ENCODE peak calls at places on chromosomes 2 and 18, in five cellular contexts. A is A549, L is IMR-90, C is SK-N-SH, T is heart right ventricle. W is an unnamed sample. For H3K4me1, the result is how much of the 10 kb centered on the place peaks cover.

GRCh38 chr2:148273158-148273691 is 252.3 kb downstream of the MBD5 start:
- DNase-seq in A (peak), C (no peak), L (peak), T (no peak), W (no peak)

GRCh38 chr2:133193544-133193943 is 374.7 kb downstream of the NCKAP5 start:
- DNase-seq in C (no peak), T (no peak), A (no peak), L (no peak), W (no peak)

GRCh38 chr2:183604065-183604464 is 479.8 kb downstream of the NUP35 start:
- DNase-seq in L (no peak), C (no peak), A (no peak), T (no peak), W (no peak)

GRCh38 chr2:8358179-8358578 is 323.7 kb upstream of the ID2 start:
- DNase-seq in A (no peak), T (no peak), C (no peak), L (no peak), W (no peak)

GRCh38 chr2:36413218-36413617 is 57.6 kb downstream of the CRIM1 start:
- DNase-seq in A (no peak), L (peak), T (peak), C (no peak), W (no peak)

GRCh38 chr18:9838144-9838877 is 47.5 kb upstream of the TXNDC2 start:
- DNase-seq in L (no peak), A (peak), T (peak), C (no peak), W (no peak)

GRCh38 chr18:54923339-54923956 is 35.8 kb downstream of the CCDC68 start:
- DNase-seq in T (no peak), C (no peak), L (no peak), A (no peak), W (no peak)

GRCh38 chr2:181364492-181365175 is 92.6 kb upstream of the ITGA4 start:
- DNase-seq in A (no peak), C (no peak), T (no peak), L (no peak), W (no peak)

GRCh38 chr2:177784449-177784845 is 288.1 kb downstream of the PDE11A start:
- DNase-seq in A (no peak), L (peak), C (no peak), T (no peak), W (no peak)

GRCh38 chr2:40372586-40372985 is 79.3 kb downstream of the SLC8A1 start:
- DNase-seq in A (no peak), C (no peak), T (no peak), L (peak), W (no peak)

GRCh38 chr2:119836455-119837142 is 76.9 kb downstream of the PTPN4 start:
- DNase-seq in A (no peak), L (no peak), T (no peak), C (peak), W (no peak)

GRCh38 chr2:101230541-101230993 is 22.1 kb upstream of the CNOT11 start:
- DNase-seq in T (no peak), C (no peak), L (peak), A (no peak), W (no peak)

GRCh38 chr2:150601280-150602038 is 114.0 kb upstream of the RND3 start:
- DNase-seq in L (peak), A (peak), C (no peak), T (no peak), W (no peak)

GRCh38 chr2:68357608-68358337 is 7.3 kb upstream of the PLEK start:
- DNase-seq in L (peak), A (peak), C (peak), T (peak), W (peak)

GRCh38 chr2:119517433-119517832 is 6.8 kb downstream of the SCTR start:
- DNase-seq in T (peak), C (peak), L (peak), A (peak), W (peak)

GRCh38 chr18:5175378-5175777 is 21.7 kb downstream of the AKAIN1 start:
- DNase-seq in A (no peak), T (no peak), C (no peak), L (no peak), W (no peak)

GRCh38 chr2:44964704-44965343 is 23.3 kb downstream of the SIX3 start:
- DNase-seq in A (no peak), L (no peak), T (no peak), C (peak), W (no peak)

GRCh38 chr2:157404363-157404762 is 39.5 kb downstream of the CYTIP start:
- DNase-seq in T (no peak), A (no peak), C (no peak), L (no peak), W (no peak)

GRCh38 chr2:181106789-181107418 is 126.5 kb downstream of the UBE2E3 start:
- DNase-seq in L (peak), A (peak), T (no peak), C (no peak), W (no peak)

GRCh38 chr2:209943776-209944175 is 58.7 kb upstream of the RPE start:
- DNase-seq in A (no peak), C (no peak), L (no peak), T (no peak), W (no peak)

GRCh38 chr2:33064349-33064801 is 117.6 kb downstream of the LTBP1 start:
- DNase-seq in T (no peak), C (no peak), A (no peak), L (no peak), W (no peak)

GRCh38 chr2:130949954-130950353 is 113.2 kb downstream of the ARHGEF4 start:
- DNase-seq in L (no peak), C (no peak), T (no peak), A (no peak), W (no peak)

GRCh38 chr2:1599301-1600085 is 144.8 kb downstream of the PXDN start:
- DNase-seq in T (no peak), C (no peak), A (no peak), L (no peak), W (no peak)

GRCh38 chr2:24731040-24731439 is 62.2 kb downstream of the PTRHD1 start:
- DNase-seq in L (no peak), C (no peak), A (no peak), T (no peak), W (no peak)

GRCh38 chr18:28002841-28003240 is 174.1 kb downstream of the CDH2 start:
- DNase-seq in A (no peak), C (no peak), L (no peak), T (no peak), W (no peak)

GRCh38 chr2:1705557-1706076 is 38.7 kb downstream of the PXDN start:
- DNase-seq in T (no peak), L (no peak), A (no peak), C (no peak), W (no peak)

GRCh38 chr2:106193491-106193976 is 567 bp downstream of the UXS1 start:
- DNase-seq in C (peak), A (no peak), T (peak), L (no peak), W (peak)

GRCh38 chr18:44679056-44679911 is 1.4 kb upstream of the SETBP1 start:
- DNase-seq in T (peak), C (peak), A (peak), L (peak), W (peak)

GRCh38 chr2:10061221-10061925 is 18.0 kb downstream of the KLF11 start:
- DNase-seq in T (no peak), C (no peak), A (no peak), L (no peak), W (no peak)

GRCh38 chr18:52395146-52395852 is 55.3 kb downstream of the DCC start:
- DNase-seq in L (no peak), C (no peak), A (no peak), T (no peak), W (no peak)

GRCh38 chr2:97693476-97693875 is 19.9 kb upstream of the ZAP70 start:
- DNase-seq in C (no peak), L (peak), T (no peak), A (no peak), W (no peak)

GRCh38 chr2:65071499-65072180 is 15.4 kb downstream of the CEP68 start:
- DNase-seq in L (no peak), T (no peak), C (peak), A (peak), W (no peak)

GRCh38 chr2:3739313-3739712 is 35.9 kb downstream of the DCDC2C start:
- DNase-seq in C (no peak), A (no peak), T (no peak), L (no peak), W (no peak)

GRCh38 chr2:70696142-70696541 is 71.9 kb downstream of the ADD2 start:
- DNase-seq in A (no peak), C (no peak), T (no peak), L (no peak), W (no peak)

GRCh38 chr2:94871226-94872087 is at the start of gene TEKT4:
- DNase-seq in T (no peak), A (peak), L (no peak), C (peak), W (peak)

GRCh38 chr2:119389615-119390306 is 23.0 kb downstream of the DBI start:
- DNase-seq in C (no peak), T (peak), L (peak), A (no peak), W (peak)

DNA sequence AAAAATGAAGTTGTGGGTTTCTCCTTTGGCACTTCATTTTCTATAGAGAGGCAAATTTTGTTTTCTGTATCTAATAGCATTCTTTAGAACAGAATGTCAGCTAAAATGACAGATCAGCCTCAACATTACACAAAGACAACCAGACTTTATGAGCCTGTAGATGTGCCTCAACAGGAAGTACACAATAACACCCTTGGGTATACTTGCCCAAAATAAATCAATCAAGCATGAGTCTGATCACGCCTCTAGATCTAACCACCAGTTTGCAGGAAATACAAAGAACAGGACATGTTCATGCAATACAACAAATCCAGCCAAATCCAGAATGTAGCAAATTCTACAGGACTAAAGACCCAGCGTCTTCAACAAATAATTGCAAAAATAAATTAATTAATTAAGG is 11.2 kb upstream of the DAPL1 start:
- DNase-seq in C (no peak), T (no peak), L (no peak), A (no peak), W (no peak)
- H3K4me3 ChIP-seq in C (no peak), T (no peak), L (no peak), A (no peak), W (no peak)

GRCh38 chr2:127650041-127650784 is 4.3 kb downstream of the GPR17 start:
- DNase-seq in C (no peak), T (no peak), A (no peak), L (no peak), W (no peak)
- H3K4me1 ChIP-seq in C (under half), T (half or more), A (under half), L (under half), W (under half)

DNA sequence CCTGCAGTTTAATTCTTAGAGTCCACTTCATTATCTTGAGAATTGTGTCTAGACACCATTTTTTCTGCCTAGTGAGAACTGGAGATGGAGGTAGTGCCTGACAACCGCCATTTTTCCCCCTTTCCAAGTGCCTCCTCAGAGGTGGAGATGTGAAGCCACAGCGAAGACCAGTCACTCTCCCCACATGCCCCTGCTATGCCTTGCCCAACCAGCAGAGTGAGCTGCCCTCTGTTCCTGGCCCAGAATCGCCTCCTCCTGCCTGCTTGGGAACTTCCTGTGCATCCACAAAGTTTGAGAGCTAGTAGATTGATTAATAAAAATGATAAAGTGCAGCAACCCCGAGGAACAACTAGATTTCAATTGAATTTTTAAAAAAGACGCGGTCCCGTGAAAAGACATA is 123.3 kb downstream of the CLIP4 start:
- DNase-seq in T (no peak), L (peak), C (peak), A (peak), W (no peak)
- TF ChIP-seq CTCF in T (peak), L (peak), C (peak), A (peak), W (peak)

DNA sequence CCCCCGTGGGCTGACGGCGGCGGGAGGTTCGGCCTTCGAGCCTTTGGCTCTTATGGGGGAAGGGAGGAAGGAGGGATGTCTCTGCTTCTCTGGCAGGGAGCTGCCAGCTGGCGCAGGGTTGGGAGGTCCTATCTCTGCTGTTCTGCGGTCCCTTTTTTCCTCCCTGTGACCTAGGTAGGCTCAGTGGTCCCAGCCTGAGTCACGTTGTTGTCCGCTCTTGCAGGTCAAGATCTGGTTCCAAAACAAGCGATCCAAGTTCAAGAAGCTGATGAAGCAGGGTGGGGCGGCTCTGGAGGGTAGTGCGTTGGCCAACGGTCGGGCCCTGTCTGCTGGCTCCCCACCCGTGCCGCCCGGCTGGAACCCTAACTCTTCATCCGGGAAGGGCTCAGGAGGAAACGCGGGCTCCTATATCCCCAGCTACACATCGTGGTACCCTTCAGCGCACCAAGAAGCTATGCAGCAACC is 2.5 kb downstream of the DLX1 start:
- DNase-seq in L (no peak), T (no peak), A (no peak), C (peak), W (no peak)
- H3K4me3 ChIP-seq in L (no peak), T (no peak), A (no peak), C (no peak), W (no peak)

GRCh38 chr2:224561234-224562005 is 23.7 kb downstream of the CUL3 start:
- DNase-seq in A (no peak), T (no peak), C (no peak), L (peak), W (no peak)

GRCh38 chr2:224562831-224563230 is 22.3 kb downstream of the CUL3 start:
- DNase-seq in C (peak), T (no peak), L (no peak), A (no peak), W (no peak)

GRCh38 chr2:224565452-224566035 is 19.6 kb downstream of the CUL3 start:
- DNase-seq in C (no peak), L (no peak), T (no peak), A (no peak), W (no peak)

GRCh38 chr2:224560549-224560948 is 24.6 kb downstream of the CUL3 start:
- DNase-seq in A (no peak), T (no peak), L (no peak), C (no peak), W (no peak)

GRCh38 chr2:224563537-224563936 is 21.6 kb downstream of the CUL3 start:
- DNase-seq in L (no peak), T (no peak), C (no peak), A (no peak), W (no peak)
- H3K4me1 ChIP-seq in L (under half), T (half or more), C (under half), A (under half), W (under half)

W was measured in right lobe of liver.